ENCODE peak calls at places on chromosomes 6 and 20, in eight cellular contexts. E, X, Q, G, D, A, Y and M are unnamed samples.
A peak's percentile ranks its signal among the peaks of the same experiment; 100 is the strongest.

GRCh38 chr6:105794263-105794662 is 291.9 kb upstream of the PRDM1 start:
- DNase-seq in A (peak; percentile 67), E (no peak), G (peak; percentile 36), Q (no peak), X (peak; percentile 53), Y (no peak), D (no peak), M (no peak)

GRCh38 chr6:125507987-125508655 is 206.4 kb upstream of the HDDC2 start:
- DNase-seq in E (peak; percentile 77), A (no peak), D (peak; percentile 66), Q (peak; percentile 76), X (no peak), Y (peak; percentile 34), G (peak; percentile 4), M (peak; percentile 57)

GRCh38 chr6:68008445-68008844 is 626.6 kb upstream of the ADGRB3 start:
- DNase-seq in X (no peak), G (no peak), A (no peak), D (no peak), E (no peak), Q (peak; percentile 30), Y (peak; percentile 52), M (no peak)

GRCh38 chr6:46269447-46270229 is 98.9 kb upstream of the ENPP5 start:
- DNase-seq in G (no peak), E (no peak), D (no peak), X (no peak), A (no peak), Q (no peak), Y (peak; percentile 15), M (no peak)

GRCh38 chr20:60086936-60087562 is 128.8 kb downstream of the CDH26 start:
- DNase-seq in A (peak; percentile 16), D (no peak), E (no peak), Q (no peak), X (no peak), Y (no peak), G (peak; percentile 45), M (no peak)

GRCh38 chr6:19608546-19608945 is 228.6 kb upstream of the ID4 start:
- DNase-seq in Y (no peak), E (no peak), X (no peak), A (no peak), D (no peak), G (no peak), Q (no peak), M (no peak)

GRCh38 chr6:44012078-44012493 is 115.2 kb downstream of the MRPL14 start:
- DNase-seq in G (peak; percentile 94), Y (peak; percentile 87), D (peak; percentile 93), E (no peak), Q (peak; percentile 95), X (no peak), A (no peak), M (no peak)

GRCh38 chr6:19880066-19880465 is 42.9 kb downstream of the ID4 start:
- DNase-seq in G (no peak), D (no peak), A (no peak), Y (no peak), E (no peak), X (no peak), Q (no peak), M (no peak)

GRCh38 chr6:39239527-39240154 is 10.4 kb upstream of the KCNK5 start:
- DNase-seq in X (no peak), D (no peak), G (no peak), Y (no peak), Q (no peak), E (no peak), A (no peak), M (no peak)

GRCh38 chr6:26043389-26044139 is 43.7 kb upstream of the HFE start:
- DNase-seq in E (no peak), X (peak; percentile 57), D (peak; percentile 93), A (no peak), Q (peak; percentile 99), Y (peak; percentile 97), G (peak; percentile 96), M (no peak)

GRCh38 chr20:51382986-51383821 is 159.3 kb downstream of the NFATC2 start:
- DNase-seq in G (peak; percentile 24), A (peak; percentile 79), Q (no peak), X (no peak), D (no peak), E (no peak), Y (no peak), M (no peak)

GRCh38 chr6:1586861-1587450 is 22.8 kb upstream of the FOXC1 start:
- DNase-seq in Q (no peak), Y (no peak), E (no peak), D (no peak), G (no peak), A (no peak), X (no peak), M (no peak)

GRCh38 chr20:62953839-62954703 is 1.6 kb downstream of the SLC17A9 start:
- DNase-seq in Y (peak; percentile 79), E (no peak), Q (peak; percentile 71), D (peak; percentile 70), X (peak; percentile 59), G (peak; percentile 27), A (no peak), M (no peak)

GRCh38 chr20:57749131-57749690 is 39.4 kb upstream of the PMEPA1 start:
- DNase-seq in G (no peak), D (no peak), A (no peak), Y (no peak), E (no peak), Q (no peak), X (no peak), M (no peak)

GRCh38 chr6:148803979-148804378 is 57.1 kb downstream of the UST start:
- DNase-seq in A (no peak), Y (peak; percentile 17), Q (no peak), G (peak; percentile 36), E (no peak), X (no peak), D (peak; percentile 28), M (no peak)